ENCODE peak calls at places on chromosomes 4 and X, in eight cellular contexts. One of them, this sample, is unnamed.

GRCh38 chrX:24862343-24862742 is 153.4 kb downstream of the ARX start:
- DNase-seq in GM23338: no peak
- DNase-seq in GM12891: no peak
- DNase-seq in esophagus muscularis mucosa: no peak
- DNase-seq in upper lobe of left lung: no peak
- DNase-seq in transverse colon: no peak
- DNase-seq in suprapubic skin: no peak
- DNase-seq in K562: no peak
- DNase-seq in this sample: no peak

GRCh38 chrX:129833153-129834004 is 10.3 kb downstream of the ZDHHC9 start:
- DNase-seq in upper lobe of left lung: peak
- DNase-seq in GM23338: no peak
- DNase-seq in transverse colon: no peak
- DNase-seq in suprapubic skin: no peak
- DNase-seq in GM12891: no peak
- DNase-seq in esophagus muscularis mucosa: no peak
- DNase-seq in K562: no peak
- DNase-seq in this sample: no peak

GRCh38 chr4:13528823-13529129 is 15.5 kb downstream of the NKX3-2 start:
- DNase-seq in suprapubic skin: no peak
- DNase-seq in GM23338: no peak
- DNase-seq in upper lobe of left lung: no peak
- DNase-seq in transverse colon: no peak
- DNase-seq in esophagus muscularis mucosa: no peak
- DNase-seq in GM12891: peak
- DNase-seq in K562: no peak
- DNase-seq in this sample: peak

GRCh38 chrX:130772313-130773140 is 130.5 kb downstream of the ENOX2 start:
- DNase-seq in esophagus muscularis mucosa: no peak
- DNase-seq in GM12891: no peak
- DNase-seq in upper lobe of left lung: no peak
- DNase-seq in suprapubic skin: no peak
- DNase-seq in GM23338: no peak
- DNase-seq in K562: peak
- DNase-seq in transverse colon: no peak
- DNase-seq in this sample: no peak

GRCh38 chrX:24990585-24990984 is 25.2 kb downstream of the ARX start:
- DNase-seq in upper lobe of left lung: no peak
- DNase-seq in GM12891: no peak
- DNase-seq in transverse colon: no peak
- DNase-seq in suprapubic skin: no peak
- DNase-seq in K562: no peak
- DNase-seq in GM23338: peak
- DNase-seq in esophagus muscularis mucosa: no peak
- DNase-seq in this sample: no peak

GRCh38 chr4:21900211-21900610 is 48.4 kb downstream of the KCNIP4 start:
- DNase-seq in transverse colon: no peak
- DNase-seq in upper lobe of left lung: no peak
- DNase-seq in GM12891: no peak
- DNase-seq in esophagus muscularis mucosa: no peak
- DNase-seq in K562: no peak
- DNase-seq in suprapubic skin: no peak
- DNase-seq in GM23338: no peak
- DNase-seq in this sample: no peak

GRCh38 chrX:149837639-149838038 is 43.3 kb upstream of the MAGEA8 start:
- DNase-seq in upper lobe of left lung: no peak
- DNase-seq in esophagus muscularis mucosa: no peak
- DNase-seq in transverse colon: no peak
- DNase-seq in suprapubic skin: no peak
- DNase-seq in GM23338: no peak
- DNase-seq in K562: no peak
- DNase-seq in GM12891: no peak
- DNase-seq in this sample: no peak

GRCh38 chr4:182143086-182143821 is 99.9 kb upstream of the TENM3 start:
- DNase-seq in suprapubic skin: no peak
- DNase-seq in GM23338: peak
- DNase-seq in K562: no peak
- DNase-seq in esophagus muscularis mucosa: no peak
- DNase-seq in upper lobe of left lung: no peak
- DNase-seq in transverse colon: peak
- DNase-seq in GM12891: no peak
- DNase-seq in this sample: no peak

GRCh38 chrX:1521459-1521956 is 15.5 kb downstream of the P2RY8 start:
- DNase-seq in suprapubic skin: no peak
- DNase-seq in esophagus muscularis mucosa: no peak
- DNase-seq in transverse colon: peak
- DNase-seq in GM23338: peak
- DNase-seq in upper lobe of left lung: peak
- DNase-seq in GM12891: no peak
- DNase-seq in K562: no peak
- DNase-seq in this sample: peak

GRCh38 chr4:100966846-100967245 is 380.5 kb downstream of the PPP3CA start:
- DNase-seq in upper lobe of left lung: no peak
- DNase-seq in GM23338: no peak
- DNase-seq in GM12891: no peak
- DNase-seq in transverse colon: no peak
- DNase-seq in K562: no peak
- DNase-seq in esophagus muscularis mucosa: no peak
- DNase-seq in suprapubic skin: no peak
- DNase-seq in this sample: no peak

GRCh38 chrX:133880032-133880443 is 105.4 kb downstream of the GPC3 start:
- DNase-seq in K562: no peak
- DNase-seq in transverse colon: no peak
- DNase-seq in esophagus muscularis mucosa: no peak
- DNase-seq in GM23338: no peak
- DNase-seq in upper lobe of left lung: no peak
- DNase-seq in GM12891: no peak
- DNase-seq in suprapubic skin: no peak
- DNase-seq in this sample: no peak

GRCh38 chrX:133881011-133881410 is 104.4 kb downstream of the GPC3 start:
- DNase-seq in K562: no peak
- DNase-seq in upper lobe of left lung: no peak
- DNase-seq in transverse colon: no peak
- DNase-seq in GM23338: no peak
- DNase-seq in suprapubic skin: no peak
- DNase-seq in GM12891: no peak
- DNase-seq in esophagus muscularis mucosa: no peak
- DNase-seq in this sample: no peak

GRCh38 chrX:133888941-133889340 is 96.5 kb downstream of the GPC3 start:
- DNase-seq in K562: no peak
- DNase-seq in transverse colon: no peak
- DNase-seq in esophagus muscularis mucosa: no peak
- DNase-seq in upper lobe of left lung: no peak
- DNase-seq in GM23338: no peak
- DNase-seq in suprapubic skin: no peak
- DNase-seq in GM12891: no peak
- DNase-seq in this sample: no peak

GRCh38 chrX:133881893-133882292 is 103.5 kb downstream of the GPC3 start:
- DNase-seq in upper lobe of left lung: no peak
- DNase-seq in transverse colon: no peak
- DNase-seq in suprapubic skin: no peak
- DNase-seq in GM23338: peak
- DNase-seq in GM12891: no peak
- DNase-seq in K562: no peak
- DNase-seq in esophagus muscularis mucosa: no peak
- DNase-seq in this sample: no peak

DNA sequence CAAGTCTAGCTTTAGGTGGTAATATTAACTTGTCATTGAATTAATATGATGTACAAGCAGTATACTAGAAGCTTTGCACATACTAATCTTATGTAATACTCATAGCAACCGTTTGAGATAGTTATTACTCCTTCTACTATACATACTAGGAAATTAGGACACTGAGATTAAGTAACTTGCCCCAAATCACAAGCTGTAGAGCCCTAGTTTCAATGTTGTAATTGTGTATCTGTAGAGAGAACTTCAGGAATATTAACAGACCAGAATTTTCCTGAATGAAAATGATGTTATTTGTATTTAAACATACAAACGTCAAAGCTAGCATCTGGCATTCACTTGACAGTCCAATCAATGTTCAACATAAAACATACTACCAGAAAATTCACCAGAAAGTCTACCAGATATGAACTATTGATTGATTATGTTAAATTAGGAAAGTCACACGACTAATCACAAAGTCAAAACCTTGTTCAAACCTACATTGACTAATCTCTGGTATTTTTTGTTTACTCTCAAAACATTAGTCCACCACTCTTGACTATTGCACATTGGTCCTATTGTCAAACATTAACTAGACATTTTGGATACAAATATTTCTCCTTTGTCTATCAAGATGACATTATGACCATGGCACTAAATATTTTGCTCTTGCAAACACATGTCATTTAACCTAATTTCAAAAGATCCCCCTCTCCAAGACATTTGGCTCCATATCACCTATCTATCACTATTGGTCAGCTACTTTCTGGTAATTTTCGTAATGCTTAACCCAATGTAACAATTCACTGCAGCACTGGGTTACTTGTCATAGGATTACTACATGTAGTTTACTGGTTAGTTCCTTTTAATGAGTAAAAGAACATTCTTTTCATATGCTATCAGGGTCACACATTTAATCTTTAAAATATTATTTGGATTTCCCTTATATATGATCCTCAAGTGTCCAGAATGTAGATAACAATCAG is 100.7 kb downstream of the GPC3 start:
- DNase-seq in transverse colon: no peak
- DNase-seq in upper lobe of left lung: no peak
- DNase-seq in K562: no peak
- DNase-seq in suprapubic skin: no peak
- DNase-seq in GM23338: no peak
- DNase-seq in GM12891: no peak
- DNase-seq in esophagus muscularis mucosa: no peak
- DNase-seq in this sample: no peak
- TF ChIP-seq POLR2AphosphoS5 in transverse colon: no peak
- TF ChIP-seq POLR2AphosphoS5 in upper lobe of left lung: no peak
- TF ChIP-seq POLR2AphosphoS5 in K562: no peak
- TF ChIP-seq POLR2AphosphoS5 in suprapubic skin: no peak
- TF ChIP-seq POLR2AphosphoS5 in GM23338: no peak
- TF ChIP-seq POLR2AphosphoS5 in GM12891: no peak
- TF ChIP-seq POLR2AphosphoS5 in esophagus muscularis mucosa: no peak
- TF ChIP-seq POLR2AphosphoS5 in this sample: no peak

GRCh38 chrX:42704454-42704853 is 73.5 kb downstream of the PPP1R2C start:
- DNase-seq in upper lobe of left lung: no peak
- DNase-seq in GM12891: no peak
- DNase-seq in esophagus muscularis mucosa: no peak
- DNase-seq in GM23338: no peak
- DNase-seq in K562: no peak
- DNase-seq in suprapubic skin: no peak
- DNase-seq in transverse colon: no peak
- DNase-seq in this sample: no peak

GRCh38 chrX:42707742-42708141 is 70.2 kb downstream of the PPP1R2C start:
- DNase-seq in GM12891: no peak
- DNase-seq in K562: no peak
- DNase-seq in upper lobe of left lung: no peak
- DNase-seq in transverse colon: no peak
- DNase-seq in suprapubic skin: no peak
- DNase-seq in esophagus muscularis mucosa: no peak
- DNase-seq in GM23338: no peak
- DNase-seq in this sample: no peak

GRCh38 chrX:42710452-42710851 is 67.5 kb downstream of the PPP1R2C start:
- DNase-seq in transverse colon: no peak
- DNase-seq in suprapubic skin: no peak
- DNase-seq in upper lobe of left lung: no peak
- DNase-seq in GM12891: no peak
- DNase-seq in esophagus muscularis mucosa: no peak
- DNase-seq in GM23338: no peak
- DNase-seq in K562: no peak
- DNase-seq in this sample: no peak

DNA sequence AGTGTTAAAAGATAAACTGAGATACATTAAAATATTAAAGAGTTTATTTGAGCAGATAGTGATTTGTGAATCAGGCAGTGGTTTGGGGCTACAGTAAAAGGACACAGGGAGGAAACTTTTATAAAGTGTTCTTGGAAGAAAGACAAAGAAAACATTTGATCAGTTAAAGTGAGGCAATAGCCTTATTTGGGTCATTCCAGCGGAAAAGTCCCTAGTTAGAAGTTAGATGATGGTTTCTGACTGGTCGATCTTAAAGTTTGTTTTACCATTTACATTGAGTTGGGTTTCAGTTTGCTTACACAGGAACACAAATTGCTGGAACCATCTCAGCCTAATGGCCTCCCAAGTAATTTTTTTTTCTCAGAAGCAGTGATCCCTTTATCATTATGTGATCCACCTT is 69.7 kb downstream of the PPP1R2C start:
- DNase-seq in upper lobe of left lung: no peak
- DNase-seq in GM23338: no peak
- DNase-seq in K562: no peak
- DNase-seq in esophagus muscularis mucosa: no peak
- DNase-seq in suprapubic skin: no peak
- DNase-seq in transverse colon: no peak
- DNase-seq in GM12891: no peak
- DNase-seq in this sample: no peak
- TF ChIP-seq POLR2AphosphoS5 in upper lobe of left lung: no peak
- TF ChIP-seq POLR2AphosphoS5 in GM23338: no peak
- TF ChIP-seq POLR2AphosphoS5 in K562: no peak
- TF ChIP-seq POLR2AphosphoS5 in esophagus muscularis mucosa: no peak
- TF ChIP-seq POLR2AphosphoS5 in suprapubic skin: no peak
- TF ChIP-seq POLR2AphosphoS5 in transverse colon: no peak
- TF ChIP-seq POLR2AphosphoS5 in GM12891: no peak
- TF ChIP-seq POLR2AphosphoS5 in this sample: no peak

GRCh38 chr4:29632199-29632598 is 1088.0 kb upstream of the PCDH7 start:
- DNase-seq in GM23338: no peak
- DNase-seq in suprapubic skin: no peak
- DNase-seq in GM12891: no peak
- DNase-seq in upper lobe of left lung: no peak
- DNase-seq in K562: no peak
- DNase-seq in transverse colon: no peak
- DNase-seq in esophagus muscularis mucosa: no peak
- DNase-seq in this sample: no peak
- TF ChIP-seq POLR2AphosphoS5 in GM23338: no peak
- TF ChIP-seq POLR2AphosphoS5 in suprapubic skin: no peak
- TF ChIP-seq POLR2AphosphoS5 in GM12891: no peak
- TF ChIP-seq POLR2AphosphoS5 in upper lobe of left lung: no peak
- TF ChIP-seq POLR2AphosphoS5 in K562: no peak
- TF ChIP-seq POLR2AphosphoS5 in transverse colon: no peak
- TF ChIP-seq POLR2AphosphoS5 in esophagus muscularis mucosa: no peak
- TF ChIP-seq POLR2AphosphoS5 in this sample: no peak

GRCh38 chr4:98955229-98955628 is 26.3 kb upstream of the EIF4E start:
- DNase-seq in transverse colon: no peak
- DNase-seq in suprapubic skin: no peak
- DNase-seq in GM23338: no peak
- DNase-seq in upper lobe of left lung: no peak
- DNase-seq in esophagus muscularis mucosa: no peak
- DNase-seq in GM12891: no peak
- DNase-seq in K562: no peak
- DNase-seq in this sample: no peak
- TF ChIP-seq POLR2AphosphoS5 in transverse colon: no peak
- TF ChIP-seq POLR2AphosphoS5 in suprapubic skin: no peak
- TF ChIP-seq POLR2AphosphoS5 in GM23338: no peak
- TF ChIP-seq POLR2AphosphoS5 in upper lobe of left lung: no peak
- TF ChIP-seq POLR2AphosphoS5 in esophagus muscularis mucosa: no peak
- TF ChIP-seq POLR2AphosphoS5 in GM12891: no peak
- TF ChIP-seq POLR2AphosphoS5 in K562: no peak
- TF ChIP-seq POLR2AphosphoS5 in this sample: no peak

This sample was measured in vagina.